ENCODE peak calls at places on chromosomes 1 and 21, in nine cellular contexts. T is dorsolateral prefrontal cortex, W is endodermal cell, S is mammary epithelial cell, I is kidney, E is osteoblast, Z is MM.1S, G is Peyer's patch, R is IMR-90. B is an unnamed sample.

GRCh38 chr1:169487153-169487552 is 1.4 kb upstream of the SLC19A2 start:
- DNase-seq in T (no peak), W (no peak), G (no peak), E (no peak), I (no peak), S (no peak), Z (no peak), R (peak; percentile 15), B (no peak)

GRCh38 chr1:67290236-67290635 is 17.4 kb upstream of the IL12RB2 start:
- DNase-seq in G (no peak), Z (no peak), T (no peak), S (no peak), E (no peak), I (no peak), R (no peak), W (no peak), B (no peak)

GRCh38 chr1:232876506-232877360 is 71.5 kb downstream of the MAP10 start:
- DNase-seq in G (no peak), E (no peak), T (no peak), R (no peak), W (no peak), Z (peak; percentile 63), S (no peak), I (no peak), B (no peak)

GRCh38 chr1:78887459-78887858 is 119.1 kb downstream of the ADGRL4 start:
- DNase-seq in I (no peak), Z (no peak), E (no peak), G (no peak), R (no peak), S (no peak), W (no peak), T (no peak), B (no peak)

GRCh38 chr1:218592688-218593087 is 247.6 kb downstream of the TGFB2 start:
- DNase-seq in T (no peak), Z (no peak), I (no peak), R (peak; percentile 54), W (no peak), G (no peak), E (no peak), S (peak; percentile 57), B (no peak)

GRCh38 chr1:26225033-26225831 is 8.8 kb upstream of the CEP85 start:
- DNase-seq in W (peak; percentile 98), I (peak; percentile 92), S (no peak), Z (no peak), T (peak; percentile 71), G (peak; percentile 89), R (no peak), E (peak; percentile 88), B (no peak)

GRCh38 chr21:45511661-45512431 is 30.4 kb downstream of the SLC19A1 start:
- DNase-seq in R (no peak), Z (no peak), W (peak; percentile 61), T (no peak), E (no peak), S (no peak), G (no peak), I (peak; percentile 66), B (no peak)

GRCh38 chr1:25569599-25570458 is 26.4 kb downstream of the LDLRAP1 start:
- DNase-seq in E (peak; percentile 90), I (peak; percentile 45), S (no peak), W (peak; percentile 38), R (no peak), G (no peak), Z (no peak), T (no peak), B (no peak)

GRCh38 chr1:178192686-178193085 is 98.8 kb downstream of the RASAL2 start:
- DNase-seq in G (no peak), W (no peak), S (peak; percentile 75), Z (no peak), T (no peak), R (peak; percentile 72), E (peak; percentile 85), I (no peak), B (peak; percentile 13)

GRCh38 chr1:114040273-114041043 is 61.2 kb downstream of the OLFML3 start:
- DNase-seq in E (no peak), W (no peak), R (no peak), Z (no peak), S (peak; percentile 57), I (no peak), T (no peak), G (no peak), B (no peak)

GRCh38 chr1:208267896-208268295 is 23.7 kb upstream of the PLXNA2 start:
- DNase-seq in S (no peak), T (no peak), W (no peak), Z (no peak), G (no peak), E (no peak), I (no peak), R (no peak), B (no peak)

GRCh38 chr1:61259379-61260148 is 177.2 kb downstream of the NFIA start:
- DNase-seq in S (no peak), E (no peak), R (no peak), Z (no peak), G (no peak), W (no peak), T (no peak), I (no peak), B (no peak)

GRCh38 chr21:46226920-46227599 is 1.5 kb downstream of the LSS start:
- DNase-seq in T (no peak), R (peak; percentile 78), E (peak; percentile 90), Z (peak; percentile 47), W (peak; percentile 67), G (peak; percentile 46), S (peak; percentile 86), I (no peak), B (no peak)

GRCh38 chr21:46356494-46357334 is 32.8 kb downstream of the PCNT start:
- DNase-seq in E (peak; percentile 65), Z (peak; percentile 81), S (no peak), W (no peak), R (no peak), I (no peak), G (no peak), T (no peak), B (no peak)

GRCh38 chr21:16358021-16358420 is 628.2 kb downstream of the USP25 start:
- DNase-seq in S (no peak), I (no peak), T (no peak), W (no peak), R (no peak), Z (no peak), E (no peak), G (no peak), B (no peak)

GRCh38 chr1:222904451-222904850 is 89.6 kb downstream of the DISP1 start:
- DNase-seq in R (no peak), E (no peak), Z (no peak), G (no peak), I (no peak), W (no peak), S (no peak), T (no peak), B (no peak)

GRCh38 chr1:168081373-168082007 is 55.2 kb downstream of the GPR161 start:
- DNase-seq in I (no peak), Z (no peak), E (peak; percentile 90), G (no peak), R (peak; percentile 93), T (no peak), S (peak; percentile 77), W (no peak), B (peak; percentile 46)

GRCh38 chr1:115977481-115978258 is 1.4 kb downstream of the SLC22A15 start:
- DNase-seq in I (no peak), R (no peak), E (peak; percentile 78), W (no peak), S (peak; percentile 86), Z (no peak), G (no peak), T (peak; percentile 6), B (no peak)

GRCh38 chr1:185439727-185440415 is 122.8 kb upstream of the IVNS1ABP start:
- DNase-seq in R (peak; percentile 74), G (no peak), Z (no peak), T (no peak), E (peak; percentile 78), W (no peak), I (no peak), S (peak; percentile 89), B (peak; percentile 15)

GRCh38 chr1:51768971-51769601 is 109.4 kb downstream of the NRDC start:
- DNase-seq in T (no peak), S (peak; percentile 37), W (peak; percentile 57), R (peak; percentile 80), G (no peak), E (peak; percentile 68), I (no peak), Z (peak; percentile 72), B (peak; percentile 34)

GRCh38 chr21:37792046-37792445 is 124.2 kb downstream of the KCNJ6 start:
- DNase-seq in I (no peak), E (no peak), W (no peak), T (no peak), S (no peak), R (peak; percentile 52), Z (no peak), G (no peak), B (no peak)

GRCh38 chr1:51733793-51734522 is 117.1 kb downstream of the OSBPL9 start:
- DNase-seq in T (no peak), I (no peak), R (no peak), E (no peak), G (no peak), Z (no peak), W (no peak), S (no peak), B (no peak)

GRCh38 chr1:10909697-10910489 is 102.6 kb upstream of the TARDBP start:
- DNase-seq in R (no peak), T (no peak), E (peak; percentile 95), W (peak; percentile 92), I (peak; percentile 79), Z (peak; percentile 46), S (peak; percentile 27), G (peak; percentile 79), B (no peak)

GRCh38 chr1:64915381-64916274 is 50.7 kb downstream of the JAK1 start:
- DNase-seq in G (peak; percentile 57), S (peak; percentile 85), T (no peak), W (peak; percentile 82), I (no peak), R (peak; percentile 94), E (peak; percentile 79), Z (no peak), B (peak; percentile 58)
- H3K4me3 ChIP-seq in G (no peak overlapping the region), S (no peak overlapping the region), T (no peak overlapping the region), W (peak overlapping the region; percentile 16), I (no peak overlapping the region), R (no peak overlapping the region), E (no peak overlapping the region), Z (no peak overlapping the region), B (no peak overlapping the region)

GRCh38 chr1:160494620-160495019 is 28.4 kb downstream of the SLAMF6 start:
- DNase-seq in W (peak; percentile 59), R (no peak), G (no peak), I (no peak), Z (no peak), S (no peak), T (no peak), E (no peak), B (no peak)
- TF ChIP-seq CTCF in W (peak; percentile 73), R (no peak), G (no peak), I (no peak), Z (peak; percentile 45), S (peak; percentile 20), T (no peak), E (no peak), B (peak; percentile 34)

GRCh38 chr1:91891969-91892368 is 6.0 kb upstream of the TGFBR3 start:
- DNase-seq in E (no peak), Z (no peak), R (peak; percentile 54), S (no peak), W (peak; percentile 74), I (no peak), G (no peak), T (no peak), B (no peak)
- H3K27ac ChIP-seq in E (peak overlapping the region; percentile 24), Z (no peak overlapping the region), R (peak overlapping the region; percentile 66), S (no peak overlapping the region), W (no peak overlapping the region), I (no peak overlapping the region), G (no peak overlapping the region), T (no peak overlapping the region), B (peak overlapping the region; percentile 4)

GRCh38 chr1:59697138-59697811 is 117.5 kb upstream of the HOOK1 start:
- DNase-seq in R (no peak), S (no peak), I (no peak), W (no peak), E (no peak), G (no peak), Z (peak; percentile 70), T (no peak), B (no peak)
- H3K4me3 ChIP-seq in R (no peak overlapping the region), S (no peak overlapping the region), I (no peak overlapping the region), W (no peak overlapping the region), E (no peak overlapping the region), G (no peak overlapping the region), Z (no peak overlapping the region), T (no peak overlapping the region), B (no peak overlapping the region)

B was measured in AG04450.